ENCODE peak calls at places on chromosome 2, in five cellular contexts. One of them, this sample, is unnamed.
A peak's percentile ranks its signal among the peaks of the same experiment; 100 is the strongest.

GRCh38 chr2:134131681-134132486 is 122.0 kb upstream of the MGAT5 start:
- DNase-seq in heart right ventricle: no peak
- DNase-seq in breast epithelium: no peak
- DNase-seq in neural progenitor cell: no peak
- DNase-seq in psoas muscle: no peak
- DNase-seq in this sample: no peak

GRCh38 chr2:149894226-149894625 is 306.7 kb upstream of the MMADHC start:
- DNase-seq in heart right ventricle: no peak
- DNase-seq in breast epithelium: no peak
- DNase-seq in neural progenitor cell: no peak
- DNase-seq in psoas muscle: no peak
- DNase-seq in this sample: no peak

GRCh38 chr2:218027426-218028188 is 24.8 kb upstream of the TNS1 start:
- DNase-seq in psoas muscle: no peak
- DNase-seq in heart right ventricle: no peak
- DNase-seq in neural progenitor cell: no peak
- DNase-seq in breast epithelium: no peak
- DNase-seq in this sample: peak; percentile 24

GRCh38 chr2:239917128-239917956 is 107.8 kb downstream of the NDUFA10 start:
- DNase-seq in psoas muscle: no peak
- DNase-seq in heart right ventricle: no peak
- DNase-seq in breast epithelium: no peak
- DNase-seq in neural progenitor cell: no peak
- DNase-seq in this sample: no peak

GRCh38 chr2:2581331-2582159 is 250.5 kb upstream of the MYT1L start:
- DNase-seq in breast epithelium: no peak
- DNase-seq in psoas muscle: peak; percentile 30
- DNase-seq in heart right ventricle: no peak
- DNase-seq in neural progenitor cell: no peak
- DNase-seq in this sample: no peak

GRCh38 chr2:190446193-190446592 is 38.0 kb downstream of the MFSD6 start:
- DNase-seq in breast epithelium: no peak
- DNase-seq in heart right ventricle: no peak
- DNase-seq in neural progenitor cell: no peak
- DNase-seq in psoas muscle: no peak
- DNase-seq in this sample: no peak

GRCh38 chr2:165952600-165953210 is 871 bp downstream of the TTC21B start:
- DNase-seq in psoas muscle: no peak
- DNase-seq in neural progenitor cell: no peak
- DNase-seq in breast epithelium: no peak
- DNase-seq in heart right ventricle: no peak
- DNase-seq in this sample: no peak

GRCh38 chr2:200092235-200092634 is 136.9 kb downstream of the MAIP1 start:
- DNase-seq in neural progenitor cell: no peak
- DNase-seq in breast epithelium: no peak
- DNase-seq in heart right ventricle: no peak
- DNase-seq in psoas muscle: no peak
- DNase-seq in this sample: no peak

GRCh38 chr2:240358821-240359342 is 76.6 kb upstream of the GPC1 start:
- DNase-seq in breast epithelium: no peak
- DNase-seq in heart right ventricle: no peak
- DNase-seq in psoas muscle: no peak
- DNase-seq in neural progenitor cell: no peak
- DNase-seq in this sample: no peak

GRCh38 chr2:27218614-27219013 is 1.4 kb downstream of the CAD start:
- DNase-seq in neural progenitor cell: no peak
- DNase-seq in heart right ventricle: no peak
- DNase-seq in breast epithelium: no peak
- DNase-seq in psoas muscle: no peak
- DNase-seq in this sample: no peak

GRCh38 chr2:240322231-240322955 is 113.1 kb upstream of the GPC1 start:
- DNase-seq in breast epithelium: no peak
- DNase-seq in neural progenitor cell: no peak
- DNase-seq in psoas muscle: peak; percentile 80
- DNase-seq in heart right ventricle: no peak
- DNase-seq in this sample: no peak

GRCh38 chr2:11938196-11938595 is 191.8 kb downstream of the LPIN1 start:
- DNase-seq in breast epithelium: peak; percentile 76
- DNase-seq in psoas muscle: no peak
- DNase-seq in heart right ventricle: peak; percentile 67
- DNase-seq in neural progenitor cell: peak; percentile 10
- DNase-seq in this sample: peak; percentile 50

GRCh38 chr2:181281206-181281832 is 175.9 kb upstream of the ITGA4 start:
- DNase-seq in psoas muscle: no peak
- DNase-seq in neural progenitor cell: no peak
- DNase-seq in heart right ventricle: no peak
- DNase-seq in breast epithelium: no peak
- DNase-seq in this sample: no peak

GRCh38 chr2:217223222-217223930 is 363.5 kb upstream of the TNP1 start:
- DNase-seq in neural progenitor cell: no peak
- DNase-seq in breast epithelium: no peak
- DNase-seq in heart right ventricle: peak; percentile 62
- DNase-seq in psoas muscle: no peak
- DNase-seq in this sample: no peak

GRCh38 chr2:75604479-75604878 is 42.1 kb upstream of the MRPL19 start:
- DNase-seq in psoas muscle: no peak
- DNase-seq in neural progenitor cell: no peak
- DNase-seq in breast epithelium: no peak
- DNase-seq in heart right ventricle: no peak
- DNase-seq in this sample: no peak

GRCh38 chr2:104929663-104930062 is 75.7 kb downstream of the POU3F3 start:
- DNase-seq in heart right ventricle: no peak
- DNase-seq in neural progenitor cell: no peak
- DNase-seq in psoas muscle: no peak
- DNase-seq in breast epithelium: no peak
- DNase-seq in this sample: no peak

GRCh38 chr2:8922431-8922830 is 81.1 kb downstream of the MBOAT2 start:
- DNase-seq in neural progenitor cell: no peak
- DNase-seq in psoas muscle: no peak
- DNase-seq in breast epithelium: no peak
- DNase-seq in heart right ventricle: no peak
- DNase-seq in this sample: no peak

GRCh38 chr2:68837861-68838341 is 33.3 kb downstream of the BMP10 start:
- DNase-seq in psoas muscle: no peak
- DNase-seq in heart right ventricle: no peak
- DNase-seq in breast epithelium: no peak
- DNase-seq in neural progenitor cell: no peak
- DNase-seq in this sample: no peak

GRCh38 chr2:69563021-69563420 is 80.5 kb downstream of the AAK1 start:
- DNase-seq in psoas muscle: no peak
- DNase-seq in neural progenitor cell: no peak
- DNase-seq in heart right ventricle: no peak
- DNase-seq in breast epithelium: no peak
- DNase-seq in this sample: no peak

GRCh38 chr2:84701880-84702279 is 179.0 kb downstream of the TRABD2A start:
- DNase-seq in heart right ventricle: no peak
- DNase-seq in psoas muscle: no peak
- DNase-seq in breast epithelium: no peak
- DNase-seq in neural progenitor cell: no peak
- DNase-seq in this sample: no peak

GRCh38 chr2:181805228-181806038 is 86.1 kb upstream of the ITPRID2 start:
- DNase-seq in heart right ventricle: no peak
- DNase-seq in breast epithelium: no peak
- DNase-seq in psoas muscle: no peak
- DNase-seq in neural progenitor cell: no peak
- DNase-seq in this sample: no peak

GRCh38 chr2:239803102-239803763 is 221.9 kb downstream of the NDUFA10 start:
- DNase-seq in heart right ventricle: no peak
- DNase-seq in breast epithelium: no peak
- DNase-seq in neural progenitor cell: no peak
- DNase-seq in psoas muscle: no peak
- DNase-seq in this sample: no peak

GRCh38 chr2:55158111-55158814 is 73.8 kb downstream of the CLHC1 start:
- DNase-seq in psoas muscle: no peak
- DNase-seq in breast epithelium: no peak
- DNase-seq in neural progenitor cell: no peak
- DNase-seq in heart right ventricle: no peak
- DNase-seq in this sample: no peak

GRCh38 chr2:191597186-191597751 is 80.7 kb upstream of the NABP1 start:
- DNase-seq in neural progenitor cell: no peak
- DNase-seq in psoas muscle: no peak
- DNase-seq in heart right ventricle: no peak
- DNase-seq in breast epithelium: no peak
- DNase-seq in this sample: no peak

GRCh38 chr2:78145997-78146722 is 624.0 kb upstream of the LRRTM4 start:
- DNase-seq in heart right ventricle: no peak
- DNase-seq in neural progenitor cell: no peak
- DNase-seq in psoas muscle: no peak
- DNase-seq in breast epithelium: no peak
- DNase-seq in this sample: peak; percentile 30

GRCh38 chr2:100820346-100821254 is 661 bp downstream of the NPAS2 start:
- DNase-seq in heart right ventricle: no peak
- DNase-seq in neural progenitor cell: peak; percentile 39
- DNase-seq in breast epithelium: no peak
- DNase-seq in psoas muscle: peak; percentile 51
- DNase-seq in this sample: peak; percentile 82

GRCh38 chr2:100821913-100822260 is 1.9 kb downstream of the NPAS2 start:
- DNase-seq in psoas muscle: no peak
- DNase-seq in breast epithelium: no peak
- DNase-seq in neural progenitor cell: no peak
- DNase-seq in heart right ventricle: no peak
- DNase-seq in this sample: no peak

GRCh38 chr2:100822587-100823248 is 2.8 kb downstream of the NPAS2 start:
- DNase-seq in heart right ventricle: peak; percentile 54
- DNase-seq in breast epithelium: no peak
- DNase-seq in neural progenitor cell: no peak
- DNase-seq in psoas muscle: no peak
- DNase-seq in this sample: no peak

GRCh38 chr2:100819365-100820345 is at the start of gene NPAS2:
- DNase-seq in neural progenitor cell: peak; percentile 82
- DNase-seq in heart right ventricle: peak; percentile 33
- DNase-seq in breast epithelium: peak; percentile 30
- DNase-seq in psoas muscle: peak; percentile 69
- DNase-seq in this sample: peak; percentile 87

DNA sequence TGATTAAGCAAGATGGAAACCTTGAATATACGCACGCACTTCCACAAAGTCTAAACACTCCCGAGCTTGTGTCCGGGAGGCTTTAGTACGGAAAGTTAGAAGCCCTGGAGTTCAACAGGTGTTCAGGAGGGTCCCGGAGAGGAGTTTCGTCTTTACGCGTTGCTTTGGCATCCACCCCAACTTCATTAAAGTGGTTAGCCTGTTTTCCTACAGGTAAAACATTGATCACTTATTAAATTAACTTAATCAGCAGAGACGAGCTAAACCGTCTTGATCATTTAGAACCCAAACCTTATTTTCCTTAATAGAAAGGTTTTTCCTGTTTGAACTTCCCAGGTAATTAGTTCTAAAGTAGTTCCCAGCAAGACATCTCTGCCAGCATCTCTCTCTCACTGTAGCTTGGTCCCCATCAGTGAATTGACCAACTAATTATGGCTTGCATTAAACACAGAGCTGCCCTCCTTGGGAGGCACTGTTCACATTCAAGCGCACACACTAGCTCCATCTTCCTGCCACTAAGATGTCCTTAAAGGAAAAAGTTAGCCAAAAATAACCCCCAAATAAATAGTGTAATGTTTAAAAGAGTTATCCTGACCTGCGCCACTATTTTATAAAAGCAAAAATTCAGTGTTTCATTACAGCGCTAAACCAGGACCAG is 1.4 kb downstream of the NPAS2 start:
- DNase-seq in breast epithelium: no peak
- DNase-seq in neural progenitor cell: peak; percentile 29
- DNase-seq in heart right ventricle: no peak
- DNase-seq in psoas muscle: no peak
- DNase-seq in this sample: no peak
- TF ChIP-seq CTCF in breast epithelium: no peak
- TF ChIP-seq CTCF in neural progenitor cell: no peak
- TF ChIP-seq CTCF in heart right ventricle: no peak
- TF ChIP-seq CTCF in psoas muscle: no peak
- TF ChIP-seq CTCF in this sample: no peak

GRCh38 chr2:216144372-216144771 is 35.2 kb downstream of the XRCC5 start:
- DNase-seq in psoas muscle: no peak
- DNase-seq in neural progenitor cell: no peak
- DNase-seq in breast epithelium: no peak
- DNase-seq in heart right ventricle: no peak
- DNase-seq in this sample: no peak
- H3K36me3 ChIP-seq in psoas muscle: peaks cover 16% of the 10 kb centered on the region
- H3K36me3 ChIP-seq in neural progenitor cell: peaks cover 36% of the 10 kb centered on the region
- H3K36me3 ChIP-seq in breast epithelium: peaks cover 31% of the 10 kb centered on the region
- H3K36me3 ChIP-seq in heart right ventricle: peaks cover 70% of the 10 kb centered on the region
- H3K36me3 ChIP-seq in this sample: peaks cover 32% of the 10 kb centered on the region

DNA sequence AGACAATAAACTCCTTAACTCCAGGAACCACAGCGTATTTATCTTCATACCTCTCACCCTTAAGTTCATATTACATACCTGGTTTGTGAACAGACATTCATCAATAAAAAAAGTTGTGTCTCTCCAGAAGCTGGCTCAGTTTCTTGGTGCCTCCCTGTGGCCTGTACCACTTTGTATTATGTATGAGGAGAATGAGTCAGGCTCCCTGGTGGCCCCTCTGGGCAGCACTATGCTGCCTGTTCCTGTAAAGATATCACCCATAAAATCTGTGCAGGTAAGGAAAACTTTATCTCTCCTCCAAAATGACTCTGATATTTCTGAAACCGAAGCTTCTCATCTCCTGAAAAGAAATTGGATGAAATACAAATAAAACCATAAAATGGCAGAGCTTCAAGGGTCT is 198.4 kb upstream of the NT5C1B start:
- DNase-seq in breast epithelium: no peak
- DNase-seq in neural progenitor cell: no peak
- DNase-seq in heart right ventricle: no peak
- DNase-seq in psoas muscle: no peak
- DNase-seq in this sample: no peak
- TF ChIP-seq CTCF in breast epithelium: no peak
- TF ChIP-seq CTCF in neural progenitor cell: no peak
- TF ChIP-seq CTCF in heart right ventricle: no peak
- TF ChIP-seq CTCF in psoas muscle: no peak
- TF ChIP-seq CTCF in this sample: no peak

GRCh38 chr2:117931266-117931665 is 82.6 kb downstream of the CCDC93 start:
- DNase-seq in breast epithelium: no peak
- DNase-seq in psoas muscle: no peak
- DNase-seq in neural progenitor cell: no peak
- DNase-seq in heart right ventricle: no peak
- DNase-seq in this sample: no peak

GRCh38 chr2:117935436-117935835 is 78.4 kb downstream of the CCDC93 start:
- DNase-seq in psoas muscle: no peak
- DNase-seq in breast epithelium: no peak
- DNase-seq in neural progenitor cell: peak; percentile 47
- DNase-seq in heart right ventricle: no peak
- DNase-seq in this sample: no peak

GRCh38 chr2:117931978-117932377 is 81.9 kb downstream of the CCDC93 start:
- DNase-seq in breast epithelium: no peak
- DNase-seq in psoas muscle: no peak
- DNase-seq in heart right ventricle: no peak
- DNase-seq in neural progenitor cell: no peak
- DNase-seq in this sample: no peak

GRCh38 chr2:117933884-117934354 is 80.0 kb downstream of the CCDC93 start:
- DNase-seq in breast epithelium: no peak
- DNase-seq in neural progenitor cell: no peak
- DNase-seq in heart right ventricle: no peak
- DNase-seq in psoas muscle: no peak
- DNase-seq in this sample: no peak

DNA sequence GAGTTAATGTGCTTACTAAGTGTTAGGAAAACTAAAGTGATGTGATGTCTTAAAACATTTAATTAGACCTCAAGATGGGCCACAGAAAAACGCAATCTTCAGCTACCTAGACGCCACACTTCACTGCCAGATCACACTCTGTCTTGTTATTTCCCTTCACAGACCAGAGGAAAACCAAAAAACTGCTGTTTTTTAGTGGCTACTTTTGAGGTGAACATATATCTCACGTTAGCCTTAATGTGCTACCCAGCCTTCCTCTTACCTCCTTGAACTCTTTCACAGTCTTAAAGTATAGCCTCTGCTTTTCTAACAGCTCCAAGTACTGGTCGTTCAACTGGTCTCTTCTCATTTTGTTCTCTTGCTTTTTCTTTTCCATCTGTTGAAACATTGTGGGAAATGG is 83.1 kb downstream of the CCDC93 start:
- DNase-seq in heart right ventricle: no peak
- DNase-seq in neural progenitor cell: no peak
- DNase-seq in psoas muscle: no peak
- DNase-seq in breast epithelium: no peak
- DNase-seq in this sample: no peak
- H3K36me3 ChIP-seq in heart right ventricle: peaks cover 52% of the 10 kb centered on the region
- H3K36me3 ChIP-seq in neural progenitor cell: no peaks in the 10 kb centered on the region
- H3K36me3 ChIP-seq in psoas muscle: peaks cover 16% of the 10 kb centered on the region
- H3K36me3 ChIP-seq in breast epithelium: peaks cover 19% of the 10 kb centered on the region
- H3K36me3 ChIP-seq in this sample: peaks cover 66% of the 10 kb centered on the region